ENCODE peak calls at places on chromosomes 4 and X, in seven cellular contexts. P is astrocyte of the cerebellum, T is heart right ventricle, Q is adrenal gland, M is smooth muscle cell of the brain vasculature, Y is A673, C is aorta. L is an unnamed sample.

GRCh38 chr4:139416073-139416673 is 37.7 kb upstream of the RAB33B start:
- DNase-seq in C (no peak), Q (no peak), Y (peak), M (peak), T (no peak), P (peak), L (no peak)

GRCh38 chr4:99655315-99656081 is 2.1 kb downstream of the C4orf54 start:
- DNase-seq in M (peak), Y (no peak), P (peak), Q (peak), T (peak), C (peak), L (peak)

GRCh38 chrX:16445166-16445752 is 204.7 kb upstream of the S100G start:
- DNase-seq in M (no peak), Y (peak), P (peak), Q (peak), C (no peak), T (no peak), L (no peak)

GRCh38 chr4:141898336-141898735 is 262.0 kb downstream of the IL15 start:
- DNase-seq in T (no peak), M (no peak), Y (no peak), Q (no peak), P (no peak), C (no peak), L (no peak)

GRCh38 chr4:125313497-125313896 is 1.3 kb upstream of the FAT4 start:
- DNase-seq in C (no peak), P (peak), M (peak), Q (peak), T (peak), Y (peak), L (peak)

GRCh38 chrX:85922821-85923220 is 124.5 kb downstream of the CHM start:
- DNase-seq in M (no peak), Y (no peak), C (no peak), T (no peak), Q (no peak), P (peak), L (no peak)

GRCh38 chr4:185305979-185306442 is 89.7 kb downstream of the LRP2BP start:
- DNase-seq in C (no peak), M (no peak), T (no peak), Y (no peak), P (peak), Q (no peak), L (peak)

GRCh38 chrX:13029341-13029740 is 15.1 kb downstream of the FAM9C start:
- DNase-seq in M (peak), C (no peak), P (peak), T (peak), Q (peak), Y (peak), L (no peak)

GRCh38 chr4:156838761-156839160 is 132.8 kb downstream of the PDGFC start:
- DNase-seq in P (no peak), C (no peak), M (no peak), Q (no peak), T (no peak), Y (peak), L (no peak)

GRCh38 chrX:71067727-71068051 is 445 bp downstream of the SNX12 start:
- DNase-seq in M (no peak), C (no peak), Y (peak), P (no peak), T (no peak), Q (no peak), L (no peak)

L was measured in COR-L47.